ENCODE peak calls at places on chromosome 6, in five cellular contexts. One of them, this sample, is unnamed.

GRCh38 chr6:165439928-165440554 is 130.6 kb upstream of the C6orf118 start:
- DNase-seq in WTC11: no peak
- DNase-seq in HepG2: peak; percentile 21
- DNase-seq in A549: peak; percentile 69
- DNase-seq in K562: no peak
- DNase-seq in this sample: no peak

GRCh38 chr6:113306552-113307145 is 550.5 kb upstream of the MARCKS start:
- DNase-seq in HepG2: peak; percentile 62
- DNase-seq in K562: peak; percentile 23
- DNase-seq in WTC11: peak; percentile 54
- DNase-seq in A549: peak; percentile 21
- DNase-seq in this sample: peak; percentile 57

GRCh38 chr6:29737707-29738630 is 14.7 kb downstream of the HLA-F start:
- DNase-seq in K562: peak; percentile 58
- DNase-seq in HepG2: peak; percentile 75
- DNase-seq in A549: peak; percentile 68
- DNase-seq in WTC11: peak; percentile 81
- DNase-seq in this sample: no peak

GRCh38 chr6:142385352-142385751 is 83.5 kb downstream of the ADGRG6 start:
- DNase-seq in WTC11: no peak
- DNase-seq in K562: no peak
- DNase-seq in HepG2: no peak
- DNase-seq in A549: no peak
- DNase-seq in this sample: no peak

GRCh38 chr6:125836466-125836865 is 45.7 kb downstream of the NCOA7 start:
- DNase-seq in K562: no peak
- DNase-seq in A549: no peak
- DNase-seq in HepG2: no peak
- DNase-seq in WTC11: no peak
- DNase-seq in this sample: no peak

GRCh38 chr6:91438570-91438969 is 851.7 kb upstream of the MAP3K7 start:
- DNase-seq in WTC11: no peak
- DNase-seq in HepG2: no peak
- DNase-seq in A549: no peak
- DNase-seq in K562: no peak
- DNase-seq in this sample: no peak

GRCh38 chr6:3382399-3383279 is 74.2 kb downstream of the SLC22A23 start:
- DNase-seq in HepG2: peak; percentile 94
- DNase-seq in K562: no peak
- DNase-seq in WTC11: no peak
- DNase-seq in A549: peak; percentile 53
- DNase-seq in this sample: no peak

GRCh38 chr6:29845405-29846006 is 17.9 kb downstream of the HLA-G start:
- DNase-seq in A549: peak; percentile 47
- DNase-seq in HepG2: peak; percentile 45
- DNase-seq in WTC11: no peak
- DNase-seq in K562: no peak
- DNase-seq in this sample: peak; percentile 8

GRCh38 chr6:32166411-32167061 is 2.1 kb downstream of the EGFL8 start:
- DNase-seq in HepG2: no peak
- DNase-seq in A549: no peak
- DNase-seq in WTC11: peak; percentile 88
- DNase-seq in K562: peak; percentile 77
- DNase-seq in this sample: no peak

GRCh38 chr6:3571206-3571815 is 114.5 kb upstream of the SLC22A23 start:
- DNase-seq in K562: no peak
- DNase-seq in HepG2: no peak
- DNase-seq in A549: no peak
- DNase-seq in WTC11: no peak
- DNase-seq in this sample: no peak

GRCh38 chr6:115362234-115362633 is 698.5 kb downstream of the FRK start:
- DNase-seq in HepG2: no peak
- DNase-seq in WTC11: no peak
- DNase-seq in A549: no peak
- DNase-seq in K562: no peak
- DNase-seq in this sample: no peak

GRCh38 chr6:1502041-1502440 is 107.7 kb upstream of the FOXC1 start:
- DNase-seq in A549: no peak
- DNase-seq in WTC11: no peak
- DNase-seq in HepG2: no peak
- DNase-seq in K562: no peak
- DNase-seq in this sample: no peak

GRCh38 chr6:85008311-85009015 is 244.1 kb upstream of the TBX18 start:
- DNase-seq in HepG2: no peak
- DNase-seq in A549: no peak
- DNase-seq in K562: no peak
- DNase-seq in WTC11: no peak
- DNase-seq in this sample: no peak

GRCh38 chr6:144215402-144215931 is 65.2 kb downstream of the STX11 start:
- DNase-seq in K562: peak; percentile 73
- DNase-seq in HepG2: peak; percentile 23
- DNase-seq in A549: no peak
- DNase-seq in WTC11: no peak
- DNase-seq in this sample: peak; percentile 8

GRCh38 chr6:85944736-85945135 is 302.1 kb upstream of the SYNCRIP start:
- DNase-seq in HepG2: no peak
- DNase-seq in WTC11: no peak
- DNase-seq in A549: no peak
- DNase-seq in K562: no peak
- DNase-seq in this sample: no peak

GRCh38 chr6:105794263-105794662 is 291.9 kb upstream of the PRDM1 start:
- DNase-seq in WTC11: peak; percentile 22
- DNase-seq in A549: peak; percentile 66
- DNase-seq in HepG2: peak; percentile 35
- DNase-seq in K562: no peak
- DNase-seq in this sample: no peak

GRCh38 chr6:157070403-157071107 is 252.8 kb downstream of the TMEM242 start:
- DNase-seq in HepG2: no peak
- DNase-seq in A549: no peak
- DNase-seq in WTC11: no peak
- DNase-seq in K562: no peak
- DNase-seq in this sample: no peak

GRCh38 chr6:136326038-136326561 is 36.5 kb upstream of the BCLAF1 start:
- DNase-seq in A549: peak; percentile 24
- DNase-seq in K562: no peak
- DNase-seq in HepG2: peak; percentile 18
- DNase-seq in WTC11: no peak
- DNase-seq in this sample: no peak

GRCh38 chr6:93418113-93418447 is 1.3 kb downstream of the EPHA7 start:
- DNase-seq in K562: no peak
- DNase-seq in HepG2: no peak
- DNase-seq in A549: no peak
- DNase-seq in WTC11: no peak
- DNase-seq in this sample: no peak

GRCh38 chr6:74534485-74535211 is 671.2 kb downstream of the COL12A1 start:
- DNase-seq in HepG2: peak; percentile 99
- DNase-seq in WTC11: no peak
- DNase-seq in A549: peak; percentile 90
- DNase-seq in K562: no peak
- DNase-seq in this sample: no peak

GRCh38 chr6:71072508-71072907 is 115.6 kb upstream of the B3GAT2 start:
- DNase-seq in WTC11: no peak
- DNase-seq in A549: no peak
- DNase-seq in HepG2: no peak
- DNase-seq in K562: no peak
- DNase-seq in this sample: no peak

GRCh38 chr6:30655743-30656094 is 8.8 kb downstream of the C6orf136 start:
- DNase-seq in WTC11: no peak
- DNase-seq in K562: no peak
- DNase-seq in A549: no peak
- DNase-seq in HepG2: no peak
- DNase-seq in this sample: no peak

GRCh38 chr6:10271982-10272381 is 142.9 kb downstream of the TFAP2A start:
- DNase-seq in A549: no peak
- DNase-seq in HepG2: no peak
- DNase-seq in K562: no peak
- DNase-seq in WTC11: no peak
- DNase-seq in this sample: no peak

GRCh38 chr6:110414669-110415296 is 592 bp downstream of the DDO start:
- DNase-seq in HepG2: no peak
- DNase-seq in K562: no peak
- DNase-seq in A549: no peak
- DNase-seq in WTC11: no peak
- DNase-seq in this sample: no peak

GRCh38 chr6:16337280-16337975 is 99.0 kb downstream of the GMPR start:
- DNase-seq in A549: no peak
- DNase-seq in K562: no peak
- DNase-seq in HepG2: no peak
- DNase-seq in WTC11: peak; percentile 25
- DNase-seq in this sample: no peak

GRCh38 chr6:70860044-70860443 is 96.8 kb downstream of the B3GAT2 start:
- DNase-seq in WTC11: no peak
- DNase-seq in K562: no peak
- DNase-seq in HepG2: no peak
- DNase-seq in A549: no peak
- DNase-seq in this sample: no peak

GRCh38 chr6:5550631-5551030 is 289.3 kb downstream of the FARS2 start:
- DNase-seq in WTC11: no peak
- DNase-seq in A549: no peak
- DNase-seq in K562: no peak
- DNase-seq in HepG2: no peak
- DNase-seq in this sample: no peak

GRCh38 chr6:52553158-52553557 is 23.7 kb downstream of the TRAM2 start:
- DNase-seq in HepG2: no peak
- DNase-seq in A549: no peak
- DNase-seq in WTC11: no peak
- DNase-seq in K562: no peak
- DNase-seq in this sample: no peak

GRCh38 chr6:105489213-105489525 is 86.3 kb upstream of the PREP start:
- DNase-seq in K562: no peak
- DNase-seq in A549: no peak
- DNase-seq in WTC11: no peak
- DNase-seq in HepG2: no peak
- DNase-seq in this sample: no peak

GRCh38 chr6:43761666-43762409 is 8.2 kb upstream of the VEGFA start:
- DNase-seq in HepG2: no peak
- DNase-seq in A549: no peak
- DNase-seq in WTC11: no peak
- DNase-seq in K562: no peak
- DNase-seq in this sample: no peak

GRCh38 chr6:151483968-151484367 is 9.8 kb upstream of the CCDC170 start:
- DNase-seq in A549: no peak
- DNase-seq in K562: no peak
- DNase-seq in WTC11: no peak
- DNase-seq in HepG2: peak; percentile 19
- DNase-seq in this sample: no peak

GRCh38 chr6:19866900-19867627 is 29.9 kb downstream of the ID4 start:
- DNase-seq in K562: no peak
- DNase-seq in WTC11: no peak
- DNase-seq in A549: no peak
- DNase-seq in HepG2: peak; percentile 18
- DNase-seq in this sample: no peak
- TF ChIP-seq ESRRA in K562: no peak
- TF ChIP-seq ESRRA in WTC11: no peak
- TF ChIP-seq ESRRA in A549: no peak
- TF ChIP-seq ESRRA in HepG2: no peak
- TF ChIP-seq ESRRA in this sample: no peak

DNA sequence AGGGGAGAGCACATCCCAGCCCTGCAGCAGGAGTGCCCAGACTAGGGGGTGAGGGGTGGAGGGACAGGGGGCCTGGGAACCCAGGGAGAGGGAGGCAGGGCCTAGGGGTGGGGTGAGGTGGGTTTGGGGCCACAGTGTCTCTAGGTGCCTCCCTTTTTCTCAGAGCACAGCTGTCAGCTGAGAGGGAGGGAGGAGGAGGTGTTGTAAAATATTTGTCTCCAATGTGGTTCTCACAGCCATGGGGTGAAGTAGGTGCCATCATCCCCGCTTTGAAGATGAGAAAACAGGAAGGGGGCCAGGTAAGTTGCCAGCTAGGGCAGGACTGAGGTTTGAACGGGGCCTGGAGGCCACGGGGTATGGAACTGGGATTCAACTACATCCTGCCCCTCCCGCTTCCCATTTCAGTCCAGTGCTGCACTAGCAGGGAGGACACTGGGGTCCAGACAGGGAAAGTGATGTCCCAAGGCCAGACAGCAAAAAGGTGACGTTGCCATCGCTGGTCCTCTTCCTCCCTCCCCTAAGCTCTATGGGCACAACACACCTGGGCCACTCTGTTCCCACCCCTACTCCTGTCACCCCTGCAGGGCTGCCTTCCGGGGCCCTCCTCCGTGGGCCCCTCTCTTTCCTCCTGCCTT is 20.3 kb downstream of the PACSIN1 start:
- DNase-seq in K562: no peak
- DNase-seq in WTC11: no peak
- DNase-seq in A549: no peak
- DNase-seq in HepG2: no peak
- DNase-seq in this sample: no peak
- TF ChIP-seq ESRRA in K562: no peak
- TF ChIP-seq ESRRA in WTC11: no peak
- TF ChIP-seq ESRRA in A549: no peak
- TF ChIP-seq ESRRA in HepG2: no peak
- TF ChIP-seq ESRRA in this sample: no peak

DNA sequence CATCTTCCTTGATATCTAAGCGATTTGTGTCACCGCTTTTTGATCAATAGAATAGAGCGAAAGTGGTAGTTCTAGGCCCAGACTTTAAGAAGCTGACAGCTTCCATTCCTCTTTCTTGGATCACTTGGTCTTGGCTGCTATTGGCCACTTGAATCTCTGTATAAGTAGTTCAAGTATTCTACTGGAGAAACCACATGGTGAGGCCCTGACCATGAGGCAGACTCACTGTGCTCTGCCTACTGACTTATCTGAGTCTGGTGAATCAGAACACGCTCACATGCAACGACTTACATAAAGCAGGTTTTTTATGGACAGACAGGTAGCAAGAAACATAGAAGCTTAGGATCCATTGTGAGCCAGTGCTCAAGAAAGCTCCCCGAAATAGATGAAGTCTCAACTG is 27.0 kb downstream of the OLIG3 start:
- DNase-seq in HepG2: no peak
- DNase-seq in A549: no peak
- DNase-seq in K562: no peak
- DNase-seq in WTC11: no peak
- DNase-seq in this sample: no peak
- TF ChIP-seq ESRRA in HepG2: no peak
- TF ChIP-seq ESRRA in A549: no peak
- TF ChIP-seq ESRRA in K562: no peak
- TF ChIP-seq ESRRA in WTC11: no peak
- TF ChIP-seq ESRRA in this sample: no peak

GRCh38 chr6:148002067-148002466 is 340.6 kb upstream of the SASH1 start:
- DNase-seq in A549: no peak
- DNase-seq in K562: no peak
- DNase-seq in HepG2: no peak
- DNase-seq in WTC11: no peak
- DNase-seq in this sample: no peak
- TF ChIP-seq ESRRA in A549: no peak
- TF ChIP-seq ESRRA in K562: no peak
- TF ChIP-seq ESRRA in HepG2: no peak
- TF ChIP-seq ESRRA in WTC11: no peak
- TF ChIP-seq ESRRA in this sample: no peak

GRCh38 chr6:154765273-154765672 is 32.1 kb downstream of the SCAF8 start:
- DNase-seq in K562: no peak
- DNase-seq in WTC11: no peak
- DNase-seq in HepG2: no peak
- DNase-seq in A549: no peak
- DNase-seq in this sample: no peak
- TF ChIP-seq ESRRA in K562: no peak
- TF ChIP-seq ESRRA in WTC11: no peak
- TF ChIP-seq ESRRA in HepG2: no peak
- TF ChIP-seq ESRRA in A549: no peak
- TF ChIP-seq ESRRA in this sample: no peak